ENCODE peak calls at places on chromosomes 5 and 9, in ten cellular contexts. E is HCT116, J is fibroblast of pulmonary artery, S is hepatocyte, H is type B pancreatic cell, K is left ventricle myocardium inferior, V is epithelial cell of esophagus, A is omental fat pad, W is breast epithelium, Q is sigmoid colon. R is an unnamed sample.
A peak's percentile ranks its signal among the peaks of the same experiment; 100 is the strongest.

GRCh38 chr9:33719581-33720374 is 75.6 kb upstream of the PRSS3 start:
- DNase-seq in E (no peak), V (peak; percentile 40), A (no peak), J (peak; percentile 10), W (no peak), Q (no peak), S (no peak), K (peak; percentile 15), H (no peak), R (peak; percentile 35)

GRCh38 chr9:15403155-15403554 is 19.5 kb upstream of the SNAPC3 start:
- DNase-seq in E (peak; percentile 65), W (no peak), V (peak; percentile 39), Q (no peak), J (no peak), H (no peak), S (no peak), A (no peak), K (no peak), R (no peak)

GRCh38 chr9:137070906-137071275 is 534 bp upstream of the SAPCD2 start:
- DNase-seq in W (no peak), A (no peak), J (no peak), H (no peak), S (no peak), V (no peak), K (peak; percentile 72), E (no peak), Q (no peak), R (peak; percentile 55)

GRCh38 chr5:98938459-98938858 is 9.7 kb upstream of the CHD1 start:
- DNase-seq in A (no peak), Q (no peak), S (no peak), J (peak; percentile 71), E (no peak), H (no peak), V (peak; percentile 42), W (no peak), K (no peak), R (no peak)

GRCh38 chr9:4128876-4129275 is 171.0 kb downstream of the GLIS3 start:
- DNase-seq in E (no peak), S (no peak), Q (no peak), J (no peak), V (no peak), K (no peak), A (no peak), H (no peak), W (no peak), R (no peak)

GRCh38 chr9:131844745-131845118 is 104.9 kb upstream of the RAPGEF1 start:
- DNase-seq in A (no peak), J (no peak), K (no peak), V (no peak), W (no peak), S (no peak), E (no peak), Q (no peak), H (no peak), R (no peak)

GRCh38 chr9:115292584-115293271 is 174.8 kb upstream of the TNC start:
- DNase-seq in E (no peak), S (no peak), W (no peak), Q (no peak), A (no peak), K (no peak), J (no peak), V (no peak), H (no peak), R (peak; percentile 5)

GRCh38 chr9:128168731-128169308 is 8.8 kb downstream of the BBLN start:
- DNase-seq in K (no peak), E (no peak), A (no peak), W (no peak), S (no peak), Q (no peak), H (no peak), J (no peak), V (no peak), R (no peak)

GRCh38 chr5:111757582-111758283 is 739 bp upstream of the NREP start:
- DNase-seq in K (peak; percentile 97), H (peak; percentile 83), E (peak; percentile 55), S (peak; percentile 89), Q (peak; percentile 98), W (peak; percentile 86), V (peak; percentile 86), J (peak; percentile 96), A (peak; percentile 58), R (peak; percentile 67)

GRCh38 chr9:133161542-133161950 is 2.2 kb downstream of the GBGT1 start:
- DNase-seq in W (no peak), J (no peak), H (no peak), K (no peak), V (no peak), Q (no peak), S (no peak), E (no peak), A (no peak), R (no peak)

GRCh38 chr5:55903121-55903701 is 52.1 kb downstream of the IL31RA start:
- DNase-seq in W (no peak), S (no peak), E (no peak), J (peak; percentile 24), K (no peak), H (no peak), A (no peak), Q (no peak), V (peak; percentile 30), R (no peak)

GRCh38 chr5:127887282-127887681 is 184.1 kb downstream of the CCDC192 start:
- DNase-seq in Q (no peak), K (no peak), J (peak; percentile 76), H (no peak), E (no peak), S (no peak), A (no peak), W (no peak), V (peak; percentile 60), R (no peak)

DNA sequence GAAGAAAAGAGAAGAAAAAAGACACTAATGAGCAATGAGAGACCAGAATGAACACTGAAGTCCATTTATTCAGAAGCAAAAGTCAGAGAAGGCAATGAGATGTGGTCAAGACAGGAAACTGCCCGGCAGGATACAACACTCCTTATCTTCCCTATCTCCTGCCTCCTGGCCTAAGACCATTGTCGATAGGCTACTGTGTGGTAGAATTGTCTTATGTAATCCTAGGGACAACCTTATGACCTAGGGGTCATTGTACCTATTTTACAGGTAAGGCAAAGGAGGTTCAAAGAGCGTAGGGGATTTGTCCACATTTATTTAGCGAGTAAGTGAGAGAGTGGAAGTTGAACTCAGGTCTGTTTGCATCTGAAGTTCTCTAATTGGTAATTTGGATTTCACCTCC is 63.0 kb upstream of the PTPN3 start:
- DNase-seq in J (no peak), K (no peak), W (no peak), V (no peak), Q (no peak), A (no peak), H (no peak), E (no peak), S (no peak), R (no peak)
- TF ChIP-seq CTCF in J (no peak), K (no peak), W (no peak), V (no peak), Q (no peak), A (no peak), H (no peak), E (no peak), S (no peak), R (no peak)

DNA sequence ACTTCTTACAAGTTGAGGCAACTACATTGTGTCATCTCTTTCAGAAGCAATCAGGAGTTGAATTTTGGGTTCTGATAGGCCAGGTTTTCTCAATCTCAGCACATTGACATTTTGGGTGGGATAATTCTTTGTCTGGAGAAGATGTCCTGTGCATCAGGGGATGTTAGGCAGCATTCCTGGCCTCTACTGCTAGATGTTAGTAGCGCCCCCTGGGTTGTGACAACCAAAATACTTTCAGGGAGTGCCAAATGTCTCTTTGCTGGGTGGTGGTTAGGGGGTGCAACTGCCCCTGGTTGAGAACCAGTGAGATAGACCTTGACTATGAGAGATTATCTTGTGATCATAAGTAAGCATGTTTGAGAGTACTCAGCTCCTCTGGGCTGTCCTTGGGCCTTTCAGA is 164.3 kb upstream of the KLF9 start:
- DNase-seq in A (no peak), J (no peak), K (no peak), H (no peak), V (no peak), Q (no peak), W (no peak), E (no peak), S (no peak), R (no peak)
- TF ChIP-seq CTCF in A (no peak), J (no peak), K (no peak), H (no peak), V (no peak), Q (no peak), W (no peak), E (no peak), S (no peak), R (no peak)

GRCh38 chr5:74464512-74465209 is 175.9 kb downstream of the ENC1 start:
- DNase-seq in H (no peak), Q (no peak), E (no peak), A (no peak), K (no peak), J (peak; percentile 70), W (no peak), V (peak; percentile 37), S (no peak), R (no peak)

GRCh38 chr5:74471875-74472274 is 168.7 kb downstream of the ENC1 start:
- DNase-seq in A (no peak), J (no peak), S (no peak), W (no peak), E (no peak), H (no peak), K (no peak), V (no peak), Q (no peak), R (no peak)

GRCh38 chr5:74465724-74466123 is 174.8 kb downstream of the ENC1 start:
- DNase-seq in V (no peak), W (no peak), S (peak; percentile 24), J (no peak), H (no peak), K (no peak), Q (no peak), A (no peak), E (no peak), R (no peak)

GRCh38 chr5:74468421-74468820 is 172.1 kb downstream of the ENC1 start:
- DNase-seq in K (no peak), A (no peak), W (no peak), E (no peak), Q (no peak), V (no peak), S (no peak), J (no peak), H (no peak), R (no peak)

GRCh38 chr5:74469234-74469972 is 171.1 kb downstream of the ENC1 start:
- DNase-seq in E (no peak), A (no peak), J (no peak), K (no peak), S (no peak), W (no peak), V (no peak), Q (no peak), H (no peak), R (no peak)
- TF ChIP-seq CTCF in E (no peak), A (no peak), J (no peak), K (no peak), S (no peak), W (no peak), V (no peak), Q (no peak), H (peak; percentile 20), R (no peak)

DNA sequence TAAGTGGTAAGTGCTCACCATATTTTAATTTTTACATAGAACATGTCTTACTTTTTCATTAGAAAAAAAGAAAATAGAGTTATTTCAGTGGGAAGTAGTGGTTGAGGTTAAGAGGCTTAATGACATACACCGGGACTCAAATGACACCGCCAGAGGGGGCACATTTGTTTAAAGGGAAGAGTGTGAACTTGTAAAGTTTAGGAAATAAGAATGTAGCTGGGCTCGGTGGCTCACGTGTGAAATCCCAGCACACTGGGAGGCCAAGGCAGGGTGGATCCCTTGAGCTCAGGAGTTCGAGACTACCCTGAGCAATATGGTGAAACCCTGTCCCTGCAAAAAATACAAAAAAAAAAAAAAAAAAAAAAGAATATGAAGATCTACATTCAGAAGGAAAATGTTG is 43.4 kb upstream of the TNFAIP8 start:
- DNase-seq in S (no peak), H (no peak), Q (no peak), E (no peak), K (no peak), A (no peak), W (no peak), J (no peak), V (no peak), R (no peak)
- TF ChIP-seq CTCF in S (no peak), H (no peak), Q (no peak), E (no peak), K (no peak), A (no peak), W (no peak), J (no peak), V (no peak), R (peak; percentile 29)

R was measured in neural crest cell.